ENCODE peak calls at places on chromosome 6, in nine cellular contexts. One of them, this sample, is unnamed.

GRCh38 chr6:158698876-158699440 is 49.1 kb downstream of the SYTL3 start:
- DNase-seq in frontal cortex: no peak
- DNase-seq in germinal center: no peak
- DNase-seq in GM12891: no peak
- DNase-seq in upper lobe of right lung: peak; percentile 83
- DNase-seq in stimulated activated naive CD4-positive, alpha-beta T cell: no peak
- DNase-seq in GF-D8: no peak
- DNase-seq in HL-60: no peak
- DNase-seq in iris pigment epithelial cell: peak; percentile 38
- DNase-seq in this sample: no peak

GRCh38 chr6:91569071-91569470 is 982.2 kb upstream of the MAP3K7 start:
- DNase-seq in frontal cortex: no peak
- DNase-seq in germinal center: no peak
- DNase-seq in GM12891: no peak
- DNase-seq in upper lobe of right lung: no peak
- DNase-seq in stimulated activated naive CD4-positive, alpha-beta T cell: no peak
- DNase-seq in GF-D8: no peak
- DNase-seq in HL-60: no peak
- DNase-seq in iris pigment epithelial cell: peak; percentile 3
- DNase-seq in this sample: no peak

GRCh38 chr6:168732676-168733075 is 291.7 kb downstream of the SMOC2 start:
- DNase-seq in frontal cortex: no peak
- DNase-seq in germinal center: no peak
- DNase-seq in GM12891: no peak
- DNase-seq in upper lobe of right lung: no peak
- DNase-seq in stimulated activated naive CD4-positive, alpha-beta T cell: no peak
- DNase-seq in GF-D8: no peak
- DNase-seq in HL-60: no peak
- DNase-seq in iris pigment epithelial cell: no peak
- DNase-seq in this sample: no peak

GRCh38 chr6:118524686-118525085 is 23.4 kb upstream of the PLN start:
- DNase-seq in frontal cortex: no peak
- DNase-seq in germinal center: no peak
- DNase-seq in GM12891: no peak
- DNase-seq in upper lobe of right lung: no peak
- DNase-seq in stimulated activated naive CD4-positive, alpha-beta T cell: no peak
- DNase-seq in GF-D8: no peak
- DNase-seq in HL-60: no peak
- DNase-seq in iris pigment epithelial cell: no peak
- DNase-seq in this sample: no peak

GRCh38 chr6:80183019-80183418 is 76.5 kb downstream of the BCKDHB start:
- DNase-seq in frontal cortex: no peak
- DNase-seq in germinal center: no peak
- DNase-seq in GM12891: no peak
- DNase-seq in upper lobe of right lung: no peak
- DNase-seq in stimulated activated naive CD4-positive, alpha-beta T cell: no peak
- DNase-seq in GF-D8: no peak
- DNase-seq in HL-60: no peak
- DNase-seq in iris pigment epithelial cell: no peak
- DNase-seq in this sample: no peak

GRCh38 chr6:140833396-140833795 is 1299.3 kb upstream of the GJE1 start:
- DNase-seq in frontal cortex: no peak
- DNase-seq in germinal center: no peak
- DNase-seq in GM12891: no peak
- DNase-seq in upper lobe of right lung: no peak
- DNase-seq in stimulated activated naive CD4-positive, alpha-beta T cell: no peak
- DNase-seq in GF-D8: no peak
- DNase-seq in HL-60: no peak
- DNase-seq in iris pigment epithelial cell: no peak
- DNase-seq in this sample: no peak

GRCh38 chr6:56802570-56802969 is 152.3 kb upstream of the BEND6 start:
- DNase-seq in frontal cortex: no peak
- DNase-seq in germinal center: no peak
- DNase-seq in GM12891: no peak
- DNase-seq in upper lobe of right lung: no peak
- DNase-seq in stimulated activated naive CD4-positive, alpha-beta T cell: no peak
- DNase-seq in GF-D8: no peak
- DNase-seq in HL-60: no peak
- DNase-seq in iris pigment epithelial cell: peak; percentile 80
- DNase-seq in this sample: no peak

GRCh38 chr6:154931741-154932424 is 63.2 kb upstream of the TIAM2 start:
- DNase-seq in frontal cortex: no peak
- DNase-seq in germinal center: peak; percentile 41
- DNase-seq in GM12891: no peak
- DNase-seq in upper lobe of right lung: no peak
- DNase-seq in stimulated activated naive CD4-positive, alpha-beta T cell: no peak
- DNase-seq in GF-D8: no peak
- DNase-seq in HL-60: no peak
- DNase-seq in iris pigment epithelial cell: peak; percentile 81
- DNase-seq in this sample: no peak

GRCh38 chr6:150874184-150874583 is 8.7 kb downstream of the MTHFD1L start:
- DNase-seq in frontal cortex: no peak
- DNase-seq in germinal center: no peak
- DNase-seq in GM12891: no peak
- DNase-seq in upper lobe of right lung: no peak
- DNase-seq in stimulated activated naive CD4-positive, alpha-beta T cell: no peak
- DNase-seq in GF-D8: no peak
- DNase-seq in HL-60: no peak
- DNase-seq in iris pigment epithelial cell: no peak
- DNase-seq in this sample: no peak

GRCh38 chr6:79441222-79441621 is 96.0 kb downstream of the LCA5 start:
- DNase-seq in frontal cortex: no peak
- DNase-seq in germinal center: no peak
- DNase-seq in GM12891: no peak
- DNase-seq in upper lobe of right lung: no peak
- DNase-seq in stimulated activated naive CD4-positive, alpha-beta T cell: no peak
- DNase-seq in GF-D8: no peak
- DNase-seq in HL-60: no peak
- DNase-seq in iris pigment epithelial cell: no peak
- DNase-seq in this sample: no peak

GRCh38 chr6:93663111-93663510 is 243.8 kb upstream of the EPHA7 start:
- DNase-seq in frontal cortex: no peak
- DNase-seq in germinal center: no peak
- DNase-seq in GM12891: no peak
- DNase-seq in upper lobe of right lung: no peak
- DNase-seq in stimulated activated naive CD4-positive, alpha-beta T cell: no peak
- DNase-seq in GF-D8: no peak
- DNase-seq in HL-60: no peak
- DNase-seq in iris pigment epithelial cell: no peak
- DNase-seq in this sample: no peak

GRCh38 chr6:11815231-11815630 is 36.6 kb upstream of the ADTRP start:
- DNase-seq in frontal cortex: no peak
- DNase-seq in germinal center: no peak
- DNase-seq in GM12891: no peak
- DNase-seq in upper lobe of right lung: no peak
- DNase-seq in stimulated activated naive CD4-positive, alpha-beta T cell: no peak
- DNase-seq in GF-D8: no peak
- DNase-seq in HL-60: no peak
- DNase-seq in iris pigment epithelial cell: peak; percentile 62
- DNase-seq in this sample: no peak

GRCh38 chr6:165653196-165653595 is 9.8 kb downstream of the PDE10A start:
- DNase-seq in frontal cortex: no peak
- DNase-seq in germinal center: no peak
- DNase-seq in GM12891: no peak
- DNase-seq in upper lobe of right lung: no peak
- DNase-seq in stimulated activated naive CD4-positive, alpha-beta T cell: no peak
- DNase-seq in GF-D8: no peak
- DNase-seq in HL-60: no peak
- DNase-seq in iris pigment epithelial cell: peak; percentile 9
- DNase-seq in this sample: no peak

GRCh38 chr6:108473197-108473596 is 87.5 kb upstream of the FOXO3 start:
- DNase-seq in frontal cortex: no peak
- DNase-seq in germinal center: no peak
- DNase-seq in GM12891: no peak
- DNase-seq in upper lobe of right lung: no peak
- DNase-seq in stimulated activated naive CD4-positive, alpha-beta T cell: no peak
- DNase-seq in GF-D8: no peak
- DNase-seq in HL-60: no peak
- DNase-seq in iris pigment epithelial cell: no peak
- DNase-seq in this sample: no peak

GRCh38 chr6:118897386-118897785 is 3.4 kb downstream of the ASF1A start:
- DNase-seq in frontal cortex: no peak
- DNase-seq in germinal center: no peak
- DNase-seq in GM12891: no peak
- DNase-seq in upper lobe of right lung: no peak
- DNase-seq in stimulated activated naive CD4-positive, alpha-beta T cell: no peak
- DNase-seq in GF-D8: no peak
- DNase-seq in HL-60: no peak
- DNase-seq in iris pigment epithelial cell: no peak
- DNase-seq in this sample: no peak

GRCh38 chr6:54519161-54519560 is 210.9 kb downstream of the TINAG start:
- DNase-seq in frontal cortex: no peak
- DNase-seq in germinal center: no peak
- DNase-seq in GM12891: no peak
- DNase-seq in upper lobe of right lung: no peak
- DNase-seq in stimulated activated naive CD4-positive, alpha-beta T cell: no peak
- DNase-seq in GF-D8: no peak
- DNase-seq in HL-60: no peak
- DNase-seq in iris pigment epithelial cell: peak; percentile 7
- DNase-seq in this sample: no peak

GRCh38 chr6:1641391-1641790 is 31.7 kb downstream of the FOXC1 start:
- DNase-seq in frontal cortex: no peak
- DNase-seq in germinal center: no peak
- DNase-seq in GM12891: no peak
- DNase-seq in upper lobe of right lung: peak; percentile 74
- DNase-seq in stimulated activated naive CD4-positive, alpha-beta T cell: no peak
- DNase-seq in GF-D8: no peak
- DNase-seq in HL-60: no peak
- DNase-seq in iris pigment epithelial cell: no peak
- DNase-seq in this sample: no peak

GRCh38 chr6:116971959-116972358 is 94.9 kb downstream of the RFX6 start:
- DNase-seq in frontal cortex: no peak
- DNase-seq in germinal center: peak; percentile 14
- DNase-seq in GM12891: no peak
- DNase-seq in upper lobe of right lung: no peak
- DNase-seq in stimulated activated naive CD4-positive, alpha-beta T cell: no peak
- DNase-seq in GF-D8: no peak
- DNase-seq in HL-60: peak; percentile 31
- DNase-seq in iris pigment epithelial cell: peak; percentile 47
- DNase-seq in this sample: no peak

GRCh38 chr6:1311400-1312192 is at the start of gene FOXQ1:
- DNase-seq in frontal cortex: peak; percentile 61
- DNase-seq in germinal center: peak; percentile 23
- DNase-seq in GM12891: peak; percentile 35
- DNase-seq in upper lobe of right lung: peak; percentile 95
- DNase-seq in stimulated activated naive CD4-positive, alpha-beta T cell: no peak
- DNase-seq in GF-D8: no peak
- DNase-seq in HL-60: peak; percentile 14
- DNase-seq in iris pigment epithelial cell: peak; percentile 61
- DNase-seq in this sample: no peak

GRCh38 chr6:166508726-166509125 is 77.8 kb downstream of the RAMACL start:
- DNase-seq in frontal cortex: no peak
- DNase-seq in germinal center: no peak
- DNase-seq in GM12891: no peak
- DNase-seq in upper lobe of right lung: no peak
- DNase-seq in stimulated activated naive CD4-positive, alpha-beta T cell: no peak
- DNase-seq in GF-D8: no peak
- DNase-seq in HL-60: no peak
- DNase-seq in iris pigment epithelial cell: no peak
- DNase-seq in this sample: no peak

GRCh38 chr6:113347420-113347819 is 509.7 kb upstream of the MARCKS start:
- DNase-seq in frontal cortex: no peak
- DNase-seq in germinal center: no peak
- DNase-seq in GM12891: no peak
- DNase-seq in upper lobe of right lung: no peak
- DNase-seq in stimulated activated naive CD4-positive, alpha-beta T cell: no peak
- DNase-seq in GF-D8: no peak
- DNase-seq in HL-60: no peak
- DNase-seq in iris pigment epithelial cell: peak; percentile 52
- DNase-seq in this sample: no peak

GRCh38 chr6:19128701-19129100 is 708.5 kb upstream of the ID4 start:
- DNase-seq in frontal cortex: no peak
- DNase-seq in germinal center: no peak
- DNase-seq in GM12891: no peak
- DNase-seq in upper lobe of right lung: no peak
- DNase-seq in stimulated activated naive CD4-positive, alpha-beta T cell: no peak
- DNase-seq in GF-D8: no peak
- DNase-seq in HL-60: no peak
- DNase-seq in iris pigment epithelial cell: no peak
- DNase-seq in this sample: no peak

GRCh38 chr6:13472099-13472498 is 15.3 kb downstream of the GFOD1 start:
- DNase-seq in frontal cortex: no peak
- DNase-seq in germinal center: no peak
- DNase-seq in GM12891: no peak
- DNase-seq in upper lobe of right lung: no peak
- DNase-seq in stimulated activated naive CD4-positive, alpha-beta T cell: no peak
- DNase-seq in GF-D8: no peak
- DNase-seq in HL-60: no peak
- DNase-seq in iris pigment epithelial cell: no peak
- DNase-seq in this sample: no peak

GRCh38 chr6:13504611-13505344 is 17.4 kb upstream of the GFOD1 start:
- DNase-seq in frontal cortex: no peak
- DNase-seq in germinal center: no peak
- DNase-seq in GM12891: no peak
- DNase-seq in upper lobe of right lung: no peak
- DNase-seq in stimulated activated naive CD4-positive, alpha-beta T cell: no peak
- DNase-seq in GF-D8: no peak
- DNase-seq in HL-60: no peak
- DNase-seq in iris pigment epithelial cell: no peak
- DNase-seq in this sample: no peak

GRCh38 chr6:32685603-32686002 is 19.1 kb upstream of the HLA-DQB1 start:
- DNase-seq in frontal cortex: no peak
- DNase-seq in germinal center: peak; percentile 68
- DNase-seq in GM12891: no peak
- DNase-seq in upper lobe of right lung: no peak
- DNase-seq in stimulated activated naive CD4-positive, alpha-beta T cell: peak; percentile 66
- DNase-seq in GF-D8: no peak
- DNase-seq in HL-60: no peak
- DNase-seq in iris pigment epithelial cell: peak; percentile 72
- DNase-seq in this sample: peak; percentile 47

GRCh38 chr6:130395164-130395563 is 29.3 kb downstream of the TMEM200A start:
- DNase-seq in frontal cortex: no peak
- DNase-seq in germinal center: no peak
- DNase-seq in GM12891: no peak
- DNase-seq in upper lobe of right lung: no peak
- DNase-seq in stimulated activated naive CD4-positive, alpha-beta T cell: no peak
- DNase-seq in GF-D8: no peak
- DNase-seq in HL-60: no peak
- DNase-seq in iris pigment epithelial cell: no peak
- DNase-seq in this sample: no peak

GRCh38 chr6:47698342-47698787 is at the start of gene ADGRF4:
- DNase-seq in frontal cortex: no peak
- DNase-seq in germinal center: no peak
- DNase-seq in GM12891: no peak
- DNase-seq in upper lobe of right lung: no peak
- DNase-seq in stimulated activated naive CD4-positive, alpha-beta T cell: no peak
- DNase-seq in GF-D8: no peak
- DNase-seq in HL-60: no peak
- DNase-seq in iris pigment epithelial cell: peak; percentile 70
- DNase-seq in this sample: no peak

GRCh38 chr6:118746100-118746874 is 94.9 kb upstream of the CEP85L start:
- DNase-seq in frontal cortex: no peak
- DNase-seq in germinal center: no peak
- DNase-seq in GM12891: no peak
- DNase-seq in upper lobe of right lung: no peak
- DNase-seq in stimulated activated naive CD4-positive, alpha-beta T cell: no peak
- DNase-seq in GF-D8: no peak
- DNase-seq in HL-60: peak; percentile 80
- DNase-seq in iris pigment epithelial cell: no peak
- DNase-seq in this sample: peak; percentile 68

GRCh38 chr6:87971605-87972262 is 75.9 kb upstream of the SPACA1 start:
- DNase-seq in frontal cortex: no peak
- DNase-seq in germinal center: no peak
- DNase-seq in GM12891: no peak
- DNase-seq in upper lobe of right lung: no peak
- DNase-seq in stimulated activated naive CD4-positive, alpha-beta T cell: no peak
- DNase-seq in GF-D8: no peak
- DNase-seq in HL-60: no peak
- DNase-seq in iris pigment epithelial cell: no peak
- DNase-seq in this sample: no peak

GRCh38 chr6:167392631-167393301 is 67.9 kb downstream of the TTLL2 start:
- DNase-seq in frontal cortex: no peak
- DNase-seq in germinal center: no peak
- DNase-seq in GM12891: no peak
- DNase-seq in upper lobe of right lung: no peak
- DNase-seq in stimulated activated naive CD4-positive, alpha-beta T cell: no peak
- DNase-seq in GF-D8: no peak
- DNase-seq in HL-60: no peak
- DNase-seq in iris pigment epithelial cell: no peak
- DNase-seq in this sample: no peak

GRCh38 chr6:170047813-170048212 is 243.1 kb downstream of the DLL1 start:
- DNase-seq in frontal cortex: no peak
- DNase-seq in germinal center: no peak
- DNase-seq in GM12891: no peak
- DNase-seq in upper lobe of right lung: peak; percentile 32
- DNase-seq in stimulated activated naive CD4-positive, alpha-beta T cell: no peak
- DNase-seq in GF-D8: no peak
- DNase-seq in HL-60: no peak
- DNase-seq in iris pigment epithelial cell: no peak
- DNase-seq in this sample: no peak